ENCODE peak calls at places on chromosome 16, in seven cellular contexts. Y, W, C, B, J, H and L are unnamed samples.

GRCh38 chr16:54927125-54928015 is 3.3 kb upstream of the IRX5 start:
- DNase-seq in Y (no peak), W (no peak), C (no peak), B (no peak), J (no peak), H (no peak), L (no peak)

GRCh38 chr16:4697867-4698291 is 4.5 kb downstream of the NUDT16L1 start:
- DNase-seq in Y (no peak), W (no peak), C (no peak), B (no peak), J (no peak), H (no peak), L (no peak)

GRCh38 chr16:48720266-48720665 is 110.3 kb upstream of the N4BP1 start:
- DNase-seq in Y (no peak), W (no peak), C (no peak), B (no peak), J (no peak), H (no peak), L (no peak)

GRCh38 chr16:60331168-60331567 is 1597.1 kb upstream of the GOT2 start:
- DNase-seq in Y (no peak), W (no peak), C (no peak), B (no peak), J (no peak), H (no peak), L (no peak)

GRCh38 chr16:3198334-3199072 is 10.5 kb downstream of the OR1F1 start:
- DNase-seq in Y (no peak), W (no peak), C (no peak), B (no peak), J (no peak), H (no peak), L (no peak)

GRCh38 chr16:48637039-48637438 is 27.1 kb upstream of the N4BP1 start:
- DNase-seq in Y (no peak), W (no peak), C (no peak), B (no peak), J (no peak), H (no peak), L (no peak)

GRCh38 chr16:13957197-13958078 is 37.5 kb downstream of the ERCC4 start:
- DNase-seq in Y (peak), W (peak), C (peak), B (no peak), J (peak), H (peak), L (peak)

GRCh38 chr16:87195190-87195589 is 122.0 kb downstream of the C16orf95 start:
- DNase-seq in Y (no peak), W (no peak), C (no peak), B (no peak), J (peak), H (no peak), L (no peak)

GRCh38 chr16:61413026-61413425 is 623.2 kb downstream of the CDH8 start:
- DNase-seq in Y (no peak), W (no peak), C (no peak), B (no peak), J (no peak), H (no peak), L (no peak)

GRCh38 chr16:72530434-72530833 is 358.5 kb upstream of the PMFBP1 start:
- DNase-seq in Y (no peak), W (no peak), C (no peak), B (no peak), J (no peak), H (no peak), L (no peak)

DNA sequence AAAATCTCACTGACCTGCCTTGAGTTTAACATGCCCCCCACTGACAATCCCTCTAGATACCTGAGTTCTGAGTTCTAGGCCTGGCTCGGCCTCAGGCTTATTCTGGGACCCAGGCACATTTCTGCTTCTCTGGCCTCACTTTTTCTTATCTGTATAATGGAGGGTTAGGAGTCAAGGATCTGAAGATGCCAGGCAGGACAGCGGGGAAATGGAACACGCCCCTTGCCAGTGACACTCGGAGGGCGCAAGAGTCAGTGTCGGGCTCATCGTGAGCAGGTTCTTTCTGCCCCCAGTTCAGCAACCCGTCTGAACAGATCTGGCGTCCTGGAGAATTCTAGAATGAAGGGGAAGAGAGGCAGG is 567 bp upstream of the MT3 start:
- DNase-seq in Y (no peak), W (no peak), C (no peak), B (no peak), J (no peak), H (no peak), L (no peak)
- H3K4me3 ChIP-seq in Y (peak), W (peak), C (no peak), B (peak), J (no peak), H (no peak), L (peak)

DNA sequence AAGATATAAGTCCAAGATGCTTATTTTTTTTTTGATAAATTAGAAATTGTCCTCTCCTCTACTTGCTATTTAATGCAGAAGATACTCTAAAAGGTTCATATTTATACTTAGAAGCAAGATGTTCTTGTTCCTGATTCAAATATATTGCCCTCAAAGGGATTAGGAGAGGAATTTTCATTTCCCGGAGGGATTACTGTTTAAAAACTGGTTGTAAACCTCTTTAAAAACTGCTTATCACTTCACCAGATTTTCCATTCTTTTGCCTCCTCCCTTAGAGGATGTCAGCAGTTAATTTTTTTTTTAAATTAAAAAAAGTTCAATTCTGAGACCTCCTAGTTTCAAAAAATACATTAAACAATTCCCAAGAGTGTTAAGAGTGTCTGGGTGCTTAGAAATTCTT is 2.8 kb downstream of the TENT4B start:
- DNase-seq in Y (no peak), W (no peak), C (no peak), B (no peak), J (no peak), H (no peak), L (no peak)
- H3K27ac ChIP-seq in Y (no peak), W (no peak), C (peak), B (peak), J (no peak), H (no peak), L (no peak)

GRCh38 chr16:81658373-81658772 is 120.7 kb upstream of the PLCG2 start:
- DNase-seq in Y (no peak), W (no peak), C (no peak), B (no peak), J (no peak), H (no peak), L (no peak)
- H3K4me3 ChIP-seq in Y (no peak), W (no peak), C (no peak), B (no peak), J (no peak), H (no peak), L (no peak)

DNA sequence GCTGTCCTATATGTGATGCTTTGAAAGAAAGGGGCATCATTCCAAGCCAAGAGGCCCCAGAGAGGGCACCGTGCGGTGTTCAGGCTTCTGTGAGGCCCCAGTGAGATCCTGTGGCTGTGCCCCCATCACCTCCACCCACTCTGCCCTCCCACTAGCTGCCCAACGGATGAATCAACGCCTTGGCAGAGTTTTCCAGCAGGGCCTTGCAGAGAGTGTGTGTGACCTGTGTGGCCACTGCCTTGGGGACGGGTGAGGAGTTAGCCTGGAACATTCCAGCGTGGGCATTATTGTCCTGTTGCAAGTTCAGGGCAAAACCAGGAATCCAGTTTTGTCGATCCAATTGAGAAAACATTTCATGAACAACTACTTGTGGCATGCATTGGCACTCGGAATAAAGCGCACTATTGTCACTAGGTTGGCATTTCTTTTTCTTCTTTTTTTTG is 53.7 kb downstream of the SF3B3 start:
- DNase-seq in Y (no peak), W (no peak), C (no peak), B (peak), J (peak), H (no peak), L (peak)
- H3K27ac ChIP-seq in Y (peak), W (no peak), C (no peak), B (peak), J (peak), H (no peak), L (peak)

GRCh38 chr16:53057658-53058057 is 2.9 kb downstream of the CHD9 start:
- DNase-seq in Y (no peak), W (no peak), C (no peak), B (no peak), J (no peak), H (no peak), L (no peak)

GRCh38 chr16:53058441-53058840 is 3.6 kb downstream of the CHD9 start:
- DNase-seq in Y (no peak), W (no peak), C (no peak), B (no peak), J (no peak), H (no peak), L (no peak)

GRCh38 chr16:53054670-53055485 is at the start of gene CHD9:
- DNase-seq in Y (peak), W (peak), C (peak), B (peak), J (peak), H (peak), L (peak)

GRCh38 chr16:53055603-53056527 is 1.1 kb downstream of the CHD9 start:
- DNase-seq in Y (peak), W (peak), C (peak), B (no peak), J (no peak), H (peak), L (no peak)

DNA sequence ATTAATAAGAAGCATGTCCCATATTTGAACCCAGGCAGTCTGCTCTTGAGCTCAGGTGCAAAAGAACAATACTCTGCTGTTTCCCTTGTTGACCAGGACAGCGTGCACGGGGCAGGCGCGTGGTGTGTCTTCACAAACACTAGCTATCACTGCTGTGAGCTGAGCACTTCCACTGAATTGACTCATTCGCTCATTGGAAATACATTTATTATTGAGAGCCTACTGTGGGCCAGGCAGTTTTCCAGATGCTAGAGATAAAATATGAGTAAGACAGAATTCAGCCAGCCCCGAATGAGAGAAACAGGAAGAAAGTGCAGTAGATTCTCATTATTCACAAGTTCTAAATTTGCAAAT is 1.7 kb downstream of the CHD9 start:
- DNase-seq in Y (no peak), W (no peak), C (no peak), B (no peak), J (no peak), H (no peak), L (no peak)
- H3K4me3 ChIP-seq in Y (no peak), W (peak), C (no peak), B (peak), J (no peak), H (no peak), L (peak)

GRCh38 chr16:9123871-9124270 is 32.4 kb downstream of the HAPSTR1 start:
- DNase-seq in Y (no peak), W (peak), C (peak), B (no peak), J (peak), H (peak), L (no peak)
- H3K27ac ChIP-seq in Y (peak), W (peak), C (peak), B (no peak), J (no peak), H (no peak), L (no peak)

GRCh38 chr16:20763461-20764232 is at the start of gene ACSM3:
- DNase-seq in Y (peak), W (peak), C (peak), B (no peak), J (no peak), H (peak), L (no peak)
- H3K4me3 ChIP-seq in Y (peak), W (peak), C (peak), B (peak), J (peak), H (no peak), L (peak)

DNA sequence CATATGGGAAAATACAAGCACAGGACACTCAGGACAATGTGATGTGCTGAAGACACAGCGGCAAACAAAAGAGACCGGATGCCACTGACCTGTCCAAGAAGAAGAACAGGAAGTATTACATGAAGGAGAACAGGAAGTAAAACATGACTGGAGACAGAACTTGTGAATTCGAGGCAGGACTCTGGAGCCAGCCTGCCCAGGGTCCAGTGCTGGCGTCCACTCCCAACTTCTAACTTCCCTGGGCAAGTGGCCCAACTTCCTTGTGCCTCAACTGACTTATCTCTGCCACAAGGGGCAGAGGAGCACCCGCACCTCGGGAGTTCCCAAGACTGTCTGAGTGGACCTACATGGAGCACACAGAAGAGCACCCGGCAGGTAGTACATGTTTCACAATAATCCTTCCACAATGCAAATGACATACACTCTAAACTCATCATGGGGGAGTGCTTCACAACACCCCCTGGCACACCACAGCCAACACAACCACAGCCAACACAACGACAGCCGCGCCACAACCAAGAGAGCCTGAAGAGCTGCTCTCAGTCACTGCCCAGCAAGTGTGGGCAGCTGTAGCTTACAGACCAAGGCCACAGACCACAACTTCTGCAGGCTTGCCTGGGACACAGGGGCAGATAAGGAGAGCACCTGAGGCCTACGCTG is 36.6 kb downstream of the ANKRD11 start:
- DNase-seq in Y (no peak), W (peak), C (peak), B (no peak), J (no peak), H (no peak), L (no peak)
- H3K27ac ChIP-seq in Y (peak), W (no peak), C (peak), B (no peak), J (no peak), H (no peak), L (no peak)

GRCh38 chr16:46711106-46711769 is 21.8 kb downstream of the ORC6 start:
- DNase-seq in Y (no peak), W (no peak), C (peak), B (no peak), J (no peak), H (no peak), L (no peak)

GRCh38 chr16:46715769-46716305 is 26.4 kb downstream of the ORC6 start:
- DNase-seq in Y (no peak), W (no peak), C (no peak), B (no peak), J (no peak), H (no peak), L (no peak)

GRCh38 chr16:46714797-46715591 is 25.5 kb downstream of the ORC6 start:
- DNase-seq in Y (no peak), W (no peak), C (no peak), B (no peak), J (no peak), H (no peak), L (no peak)

GRCh38 chr16:46712911-46713310 is 23.5 kb downstream of the ORC6 start:
- DNase-seq in Y (no peak), W (no peak), C (no peak), B (no peak), J (no peak), H (no peak), L (no peak)

GRCh38 chr16:46713634-46714033 is 24.2 kb downstream of the ORC6 start:
- DNase-seq in Y (no peak), W (no peak), C (no peak), B (no peak), J (no peak), H (no peak), L (no peak)
- H3K4me3 ChIP-seq in Y (no peak), W (no peak), C (no peak), B (no peak), J (no peak), H (no peak), L (no peak)